ENCODE peak calls at places on chromosome 3, in six cellular contexts. P is AG09319, B is mucosa of descending colon, C is IMR-90, U is fibroblast of mammary gland, H is cardiac fibroblast. Z is an unnamed sample.

GRCh38 chr3:172054115-172054764 is 14.9 kb downstream of the FNDC3B start:
- DNase-seq in B (no peak), P (no peak), H (no peak), C (no peak), U (no peak), Z (no peak)

GRCh38 chr3:196502775-196503181 is 790 bp downstream of the RNF168 start:
- DNase-seq in P (peak; percentile 44), C (peak; percentile 92), B (peak; percentile 69), H (peak; percentile 86), U (peak; percentile 94), Z (no peak)

GRCh38 chr3:187315872-187316271 is 24.3 kb upstream of the MASP1 start:
- DNase-seq in B (no peak), H (no peak), C (no peak), P (no peak), U (peak; percentile 75), Z (no peak)

GRCh38 chr3:127406309-127407025 is 118.6 kb upstream of the PRR20G start:
- DNase-seq in U (peak; percentile 14), B (peak; percentile 33), H (no peak), C (peak; percentile 2), P (no peak), Z (no peak)

GRCh38 chr3:136171097-136171542 is 25.0 kb downstream of the MSL2 start:
- DNase-seq in P (no peak), B (no peak), C (peak; percentile 36), H (no peak), U (no peak), Z (no peak)

GRCh38 chr3:127065561-127066270 is 82.8 kb downstream of the PLXNA1 start:
- DNase-seq in B (no peak), C (no peak), U (peak; percentile 69), P (no peak), H (no peak), Z (no peak)

GRCh38 chr3:186413615-186414415 is 51.8 kb upstream of the DGKG start:
- DNase-seq in P (no peak), U (peak; percentile 64), H (peak; percentile 29), B (no peak), C (no peak), Z (no peak)

GRCh38 chr3:160038862-160039562 is 50.4 kb downstream of the IL12A start:
- DNase-seq in H (peak; percentile 15), P (no peak), U (no peak), C (no peak), B (peak; percentile 54), Z (no peak)

GRCh38 chr3:32442766-32443165 is 51.1 kb downstream of the CMTM7 start:
- DNase-seq in C (peak; percentile 58), H (no peak), U (peak; percentile 28), B (no peak), P (no peak), Z (no peak)

GRCh38 chr3:14842277-14842676 is 23.5 kb downstream of the FGD5 start:
- DNase-seq in P (no peak), U (no peak), B (no peak), H (no peak), C (no peak), Z (no peak)

GRCh38 chr3:111730143-111730542 is 128.9 kb upstream of the PHLDB2 start:
- DNase-seq in B (no peak), U (no peak), C (no peak), H (no peak), P (no peak), Z (no peak)

GRCh38 chr3:53030864-53031445 is 14.9 kb downstream of the SFMBT1 start:
- DNase-seq in P (no peak), U (no peak), C (no peak), H (no peak), B (no peak), Z (no peak)

GRCh38 chr3:10395671-10396070 is 74.8 kb upstream of the SEC13 start:
- DNase-seq in U (no peak), H (no peak), B (peak; percentile 41), C (no peak), P (no peak), Z (no peak)

GRCh38 chr3:196235452-196236122 is 19.3 kb downstream of the SLC51A start:
- DNase-seq in P (no peak), H (no peak), C (no peak), U (peak; percentile 15), B (no peak), Z (no peak)

GRCh38 chr3:10771486-10772225 is 44.4 kb upstream of the SLC6A11 start:
- DNase-seq in C (no peak), U (no peak), B (no peak), H (no peak), P (no peak), Z (no peak)

GRCh38 chr3:71987089-71987735 is 202.3 kb upstream of the PROK2 start:
- DNase-seq in P (no peak), H (peak; percentile 40), B (no peak), U (peak; percentile 60), C (peak; percentile 11), Z (no peak)

GRCh38 chr3:177893321-177893720 is 642.9 kb upstream of the KCNMB2 start:
- DNase-seq in H (peak; percentile 13), P (no peak), B (no peak), C (no peak), U (no peak), Z (no peak)

GRCh38 chr3:143975549-143976152 is 4.0 kb downstream of the DIPK2A start:
- DNase-seq in H (peak; percentile 84), P (no peak), U (peak; percentile 76), B (no peak), C (peak; percentile 81), Z (no peak)

DNA sequence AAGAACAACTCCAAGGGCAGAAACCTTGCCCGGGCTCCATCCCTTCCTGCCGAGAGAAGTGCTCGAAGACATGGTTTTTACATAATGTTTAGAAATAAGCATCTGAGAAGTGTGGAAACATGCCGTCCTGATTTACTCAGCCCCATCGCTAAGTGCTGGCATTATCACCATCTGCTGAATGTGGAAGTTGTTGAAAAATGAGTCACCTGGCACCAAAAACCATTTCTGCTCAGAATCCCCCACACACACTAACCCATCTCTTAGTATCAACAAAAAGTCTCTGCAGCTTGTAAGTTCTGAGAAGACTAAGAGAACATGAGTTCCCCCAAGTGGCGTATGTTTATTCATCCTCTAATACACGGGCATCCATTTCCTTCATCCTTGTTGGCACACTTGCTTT is 51.0 kb upstream of the ARL8B start:
- DNase-seq in B (no peak), U (peak; percentile 83), P (no peak), C (peak; percentile 49), H (peak; percentile 89), Z (no peak)
- TF ChIP-seq CTCF in B (no peak), U (no peak), P (peak; percentile 9), C (no peak), H (no peak), Z (no peak)

GRCh38 chr3:128784228-128784627 is 58.2 kb downstream of the RAB7A start:
- DNase-seq in B (no peak), H (no peak), U (peak; percentile 19), C (no peak), P (no peak), Z (no peak)
- TF ChIP-seq CTCF in B (no peak), H (peak; percentile 42), U (peak; percentile 46), C (peak; percentile 37), P (peak; percentile 31), Z (peak; percentile 9)

GRCh38 chr3:192916455-192917257 is 1.0 kb downstream of the MB21D2 start:
- DNase-seq in P (no peak), C (peak; percentile 73), B (peak; percentile 70), H (peak; percentile 66), U (peak; percentile 70), Z (no peak)
- TF ChIP-seq CTCF in P (peak; percentile 3), C (no peak), B (no peak), H (no peak), U (no peak), Z (no peak)

DNA sequence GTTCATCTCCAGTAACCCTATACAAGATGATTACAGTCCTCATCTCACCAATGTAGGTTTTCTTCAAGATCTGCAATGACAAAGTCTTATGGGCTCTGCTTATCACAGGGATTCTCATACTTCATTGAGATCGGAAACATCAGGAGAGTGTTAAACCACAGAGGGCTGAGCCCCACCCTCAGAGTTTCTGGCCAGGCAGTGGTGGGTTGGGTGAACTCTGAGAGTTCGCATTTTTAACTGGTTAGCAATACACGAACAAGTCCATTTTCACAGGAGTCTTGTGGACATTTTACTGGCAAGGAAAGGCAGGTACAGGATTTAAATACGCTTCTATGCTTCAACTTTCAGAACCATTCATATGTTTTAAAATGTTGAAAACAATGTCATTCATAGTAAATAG is 366.7 kb upstream of the ROBO2 start:
- DNase-seq in U (no peak), B (no peak), H (no peak), C (no peak), P (no peak), Z (no peak)
- TF ChIP-seq CTCF in U (no peak), B (no peak), H (no peak), C (no peak), P (no peak), Z (no peak)

GRCh38 chr3:83928391-83928790 is 1030.4 kb upstream of the CADM2 start:
- DNase-seq in B (no peak), H (no peak), U (peak; percentile 18), P (no peak), C (no peak), Z (no peak)
- TF ChIP-seq CTCF in B (no peak), H (no peak), U (no peak), P (no peak), C (no peak), Z (no peak)

GRCh38 chr3:190008432-190008831 is 112.3 kb downstream of the P3H2 start:
- DNase-seq in P (no peak), C (peak; percentile 65), B (no peak), U (no peak), H (no peak), Z (no peak)
- TF ChIP-seq CTCF in P (no peak), C (no peak), B (no peak), U (no peak), H (no peak), Z (no peak)

DNA sequence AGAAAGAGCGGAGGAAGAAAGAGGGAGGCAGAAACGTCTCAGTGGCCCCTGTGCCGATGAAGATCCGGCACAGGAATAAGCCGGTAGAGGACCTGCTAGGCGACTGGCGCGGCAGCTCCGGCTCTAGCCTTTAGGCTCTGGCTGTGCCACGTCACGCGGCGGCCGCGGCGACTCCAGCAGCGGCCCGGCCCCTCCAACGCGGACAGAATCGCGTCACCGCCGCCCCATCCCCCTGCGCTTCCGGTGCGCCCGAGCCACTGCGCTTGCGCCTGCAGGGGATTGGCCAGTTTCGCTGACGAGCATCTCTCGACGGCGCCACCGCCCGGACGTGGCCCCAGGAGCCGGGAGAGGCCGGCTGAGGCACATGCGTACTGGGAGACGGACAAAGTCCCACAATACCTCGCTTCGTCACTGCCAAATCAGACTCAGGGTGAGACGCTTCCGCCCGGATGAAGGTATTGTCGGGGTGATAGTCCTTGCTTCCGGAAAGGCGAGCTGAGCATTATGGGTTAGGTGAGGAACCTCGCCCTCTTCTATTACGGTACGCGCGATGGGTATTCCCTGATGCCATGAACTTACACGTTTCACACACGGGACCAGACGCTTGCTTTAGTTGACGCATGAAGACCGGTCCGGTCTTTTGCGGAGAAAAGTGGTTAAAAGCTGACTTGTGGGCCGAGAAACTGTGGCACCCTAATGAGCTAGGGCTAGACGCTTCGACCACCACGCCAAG is at the start of gene ARF4:
- DNase-seq in B (peak; percentile 100), H (peak; percentile 100), P (peak; percentile 99), C (peak; percentile 99), U (peak; percentile 99), Z (peak; percentile 90)
- TF ChIP-seq CTCF in B (peak; percentile 20), H (peak; percentile 10), P (peak; percentile 27), C (peak; percentile 44), U (no peak), Z (no peak)

Z was measured in omental fat pad.